ENCODE peak calls at places on chromosomes 3 and 15, in ten cellular contexts. D is AG09309, I is PC-9, S is ovary, L is endodermal cell, Q is epithelial cell of esophagus, U is heart left ventricle, A is PC-3, N is HFF-Myc, Y is astrocyte of the spinal cord. B is an unnamed sample.

GRCh38 chr3:46549408-46549904 is 16.6 kb downstream of the LRRC2 start:
- DNase-seq in U (no peak), D (no peak), Y (no peak), L (no peak), N (no peak), I (no peak), A (no peak), Q (no peak), S (no peak), B (no peak)

GRCh38 chr3:18237251-18238005 is 187.7 kb downstream of the SATB1 start:
- DNase-seq in Q (peak), Y (peak), S (no peak), L (no peak), D (peak), I (no peak), A (peak), U (peak), N (no peak), B (no peak)

GRCh38 chr3:142976621-142977398 is 13.3 kb upstream of the PAQR9 start:
- DNase-seq in L (no peak), D (peak), A (peak), N (peak), I (peak), Y (peak), U (peak), Q (peak), S (peak), B (no peak)

GRCh38 chr3:33831053-33831452 is 32.6 kb downstream of the PDCD6IP start:
- DNase-seq in S (no peak), U (no peak), Q (peak), I (no peak), N (no peak), Y (no peak), D (peak), A (peak), L (no peak), B (no peak)

GRCh38 chr3:61411009-61411662 is 150.2 kb upstream of the PTPRG start:
- DNase-seq in D (no peak), L (no peak), A (no peak), S (no peak), Q (no peak), U (no peak), N (no peak), Y (no peak), I (no peak), B (no peak)

GRCh38 chr15:89754361-89755154 is 3.5 kb upstream of the MESP1 start:
- DNase-seq in U (no peak), N (no peak), L (no peak), Q (no peak), Y (no peak), D (no peak), S (no peak), I (peak), A (peak), B (no peak)

GRCh38 chr15:93614446-93615104 is 525.6 kb upstream of the RGMA start:
- DNase-seq in S (no peak), U (peak), Q (peak), L (no peak), A (no peak), Y (no peak), D (no peak), I (no peak), N (no peak), B (no peak)

GRCh38 chr3:114827495-114827894 is 319.6 kb downstream of the ZBTB20 start:
- DNase-seq in U (no peak), Y (peak), N (no peak), Q (peak), D (no peak), A (peak), S (no peak), L (no peak), I (no peak), B (peak)

GRCh38 chr3:153404157-153404556 is 242.1 kb downstream of the RAP2B start:
- DNase-seq in U (no peak), D (no peak), I (no peak), Q (no peak), N (no peak), A (no peak), Y (no peak), L (no peak), S (no peak), B (no peak)

GRCh38 chr3:196406806-196407470 is 25.3 kb downstream of the UBXN7 start:
- DNase-seq in D (peak), Y (peak), A (no peak), S (no peak), Q (no peak), N (peak), L (no peak), U (no peak), I (no peak), B (no peak)

GRCh38 chr3:111608378-111608777 is 13.2 kb upstream of the ZBED2 start:
- DNase-seq in N (no peak), I (no peak), U (no peak), S (no peak), Y (no peak), L (no peak), Q (no peak), D (no peak), A (no peak), B (no peak)

GRCh38 chr3:139377378-139377777 is 12.1 kb downstream of the COPB2 start:
- DNase-seq in Y (no peak), U (no peak), N (no peak), D (no peak), I (no peak), L (no peak), A (no peak), Q (no peak), S (no peak), B (no peak)
- TF ChIP-seq CTCF in Y (no peak), U (no peak), N (no peak), D (no peak), I (no peak), L (no peak), A (no peak), Q (no peak), S (no peak), B (no peak)

GRCh38 chr3:101781166-101781565 is 2.2 kb downstream of the NXPE3 start:
- DNase-seq in S (no peak), A (no peak), L (no peak), I (no peak), Y (no peak), N (no peak), U (no peak), D (no peak), Q (no peak), B (no peak)
- H3K4me3 ChIP-seq in S (no peak), A (peak), L (no peak), I (no peak), Y (peak), N (peak), U (no peak), D (no peak), Q (no peak), B (no peak)

GRCh38 chr3:179666436-179667035 is 13.7 kb downstream of the USP13 start:
- DNase-seq in D (no peak), A (no peak), Q (no peak), S (peak), N (no peak), L (peak), I (no peak), U (peak), Y (peak), B (no peak)
- TF ChIP-seq CTCF in D (no peak), A (no peak), Q (no peak), S (no peak), N (no peak), L (peak), I (no peak), U (no peak), Y (peak), B (no peak)

GRCh38 chr3:22012471-22012870 is 261.5 kb upstream of the ZNF385D start:
- DNase-seq in I (peak), L (no peak), S (no peak), U (no peak), Q (peak), A (peak), D (no peak), N (no peak), Y (peak), B (no peak)

GRCh38 chr3:22010997-22011396 is 260.0 kb upstream of the ZNF385D start:
- DNase-seq in D (no peak), L (no peak), Y (no peak), N (no peak), A (no peak), Q (no peak), S (no peak), I (no peak), U (no peak), B (no peak)

GRCh38 chr3:22007376-22007775 is 256.4 kb upstream of the ZNF385D start:
- DNase-seq in N (no peak), A (peak), D (no peak), Q (peak), L (no peak), Y (no peak), I (no peak), U (no peak), S (no peak), B (no peak)
- H3K4me3 ChIP-seq in N (no peak), A (no peak), D (no peak), Q (no peak), L (no peak), Y (no peak), I (no peak), U (no peak), S (no peak), B (no peak)

GRCh38 chr3:25041871-25042584 is 386.0 kb upstream of the RARB start:
- DNase-seq in I (no peak), N (no peak), A (no peak), L (no peak), Y (no peak), S (no peak), U (no peak), D (no peak), Q (no peak), B (no peak)
- TF ChIP-seq CTCF in I (no peak), N (no peak), A (no peak), L (no peak), Y (no peak), S (no peak), U (peak), D (no peak), Q (no peak), B (no peak)

GRCh38 chr15:42548258-42549051 is at the start of the genes HAUS2 and LRRC57:
- DNase-seq in S (peak), L (peak), Y (peak), A (peak), D (peak), N (peak), U (peak), I (peak), Q (peak), B (peak)
- H3K4me3 ChIP-seq in S (peak), L (peak), Y (peak), A (peak), D (peak), N (peak), U (peak), I (peak), Q (peak), B (peak)

B was measured in GM12864.